ENCODE peak calls at places on chromosomes 12 and 14, in six cellular contexts. Z, T, K, S, D and N are unnamed samples.

GRCh38 chr12:97500537-97500936 is 37.9 kb downstream of the RMST start:
- DNase-seq in Z (no peak), T (no peak), K (no peak), S (no peak), D (no peak), N (no peak)

GRCh38 chr14:98578204-98578603 is 693.8 kb downstream of the BCL11B start:
- DNase-seq in Z (no peak), T (no peak), K (no peak), S (peak; percentile 13), D (no peak), N (no peak)

GRCh38 chr14:68910540-68910939 is 68.6 kb downstream of the ACTN1 start:
- DNase-seq in Z (no peak), T (no peak), K (no peak), S (no peak), D (no peak), N (no peak)

GRCh38 chr12:82486524-82487235 is 128.4 kb downstream of the METTL25 start:
- DNase-seq in Z (no peak), T (no peak), K (no peak), S (no peak), D (no peak), N (no peak)

GRCh38 chr14:36454599-36455240 is 65.3 kb downstream of the NKX2-1 start:
- DNase-seq in Z (no peak), T (no peak), K (no peak), S (peak; percentile 26), D (no peak), N (no peak)

GRCh38 chr12:71125515-71125914 is 32.3 kb downstream of the TSPAN8 start:
- DNase-seq in Z (no peak), T (no peak), K (no peak), S (no peak), D (no peak), N (no peak)

GRCh38 chr12:89486231-89486630 is 38.4 kb downstream of the GALNT4 start:
- DNase-seq in Z (no peak), T (no peak), K (no peak), S (no peak), D (no peak), N (no peak)

GRCh38 chr12:132243596-132244289 is 85.6 kb downstream of the GALNT9 start:
- DNase-seq in Z (no peak), T (no peak), K (no peak), S (no peak), D (no peak), N (no peak)

GRCh38 chr12:4133636-4134433 is 139.7 kb upstream of the CCND2 start:
- DNase-seq in Z (no peak), T (no peak), K (no peak), S (no peak), D (no peak), N (no peak)

GRCh38 chr14:66600416-66600815 is 92.5 kb downstream of the GPHN start:
- DNase-seq in Z (no peak), T (no peak), K (no peak), S (no peak), D (no peak), N (no peak)

GRCh38 chr12:77833329-77833728 is 2.6 kb downstream of the NAV3 start:
- DNase-seq in Z (no peak), T (no peak), K (no peak), S (no peak), D (no peak), N (no peak)

GRCh38 chr14:73149753-73150152 is 13.4 kb downstream of the PSEN1 start:
- DNase-seq in Z (no peak), T (no peak), K (no peak), S (no peak), D (no peak), N (no peak)

GRCh38 chr14:100066984-100067383 is 1.8 kb downstream of the EVL start:
- DNase-seq in Z (no peak), T (no peak), K (no peak), S (no peak), D (no peak), N (no peak)

GRCh38 chr12:122990561-122990960 is 10.1 kb downstream of the ARL6IP4 start:
- DNase-seq in Z (no peak), T (no peak), K (no peak), S (no peak), D (no peak), N (no peak)